ENCODE peak calls at places on chromosome 17, in four cellular contexts. T is stomach, L is GM04503, Y is BJ. R is an unnamed sample.

GRCh38 chr17:78535285-78536197 is 41.7 kb downstream of the DNAH17 start:
- DNase-seq in Y (no peak), T (no peak), L (no peak), R (no peak)

GRCh38 chr17:51238253-51238887 is 21.5 kb downstream of the MBTD1 start:
- DNase-seq in L (no peak), Y (no peak), T (no peak), R (no peak)

GRCh38 chr17:32487460-32488176 is 825 bp downstream of the CDK5R1 start:
- DNase-seq in T (no peak), Y (no peak), L (no peak), R (no peak)

GRCh38 chr17:76136276-76137025 is 4.6 kb downstream of the FOXJ1 start:
- DNase-seq in T (no peak), Y (no peak), L (no peak), R (no peak)

GRCh38 chr17:31528291-31528874 is 136.9 kb downstream of the RAB11FIP4 start:
- DNase-seq in Y (no peak), T (no peak), L (no peak), R (no peak)

GRCh38 chr17:51805765-51806164 is 352.7 kb downstream of the CA10 start:
- DNase-seq in L (no peak), Y (no peak), T (no peak), R (no peak)

GRCh38 chr17:70059076-70059475 is 15.9 kb upstream of the KCNJ16 start:
- DNase-seq in L (no peak), T (no peak), Y (no peak), R (no peak)

GRCh38 chr17:80187090-80187489 is 17.3 kb downstream of the CARD14 start:
- DNase-seq in T (no peak), L (no peak), Y (no peak), R (no peak)

GRCh38 chr17:62791235-62792121 is 16.6 kb downstream of the MARCHF10 start:
- DNase-seq in T (no peak), L (peak), Y (peak), R (no peak)

GRCh38 chr17:69179227-69179952 is 37.7 kb upstream of the ABCA6 start:
- DNase-seq in Y (no peak), T (peak), L (peak), R (no peak)

GRCh38 chr17:16961792-16962191 is 10.1 kb downstream of the TNFRSF13B start:
- DNase-seq in L (no peak), Y (no peak), T (no peak), R (no peak)

GRCh38 chr17:82399030-82399429 is 19.1 kb upstream of the HEXD start:
- DNase-seq in L (peak), Y (peak), T (no peak), R (no peak)

GRCh38 chr17:62807812-62808575 is at the start of gene MARCHF10:
- DNase-seq in T (peak), L (no peak), Y (no peak), R (no peak)

GRCh38 chr17:83116783-83117555 is 37.6 kb downstream of the METRNL start:
- DNase-seq in L (no peak), T (no peak), Y (no peak), R (no peak)

GRCh38 chr17:80970044-80970761 is 21.4 kb upstream of the CHMP6 start:
- DNase-seq in T (peak), Y (no peak), L (no peak), R (no peak)

GRCh38 chr17:77959216-77959925 is 868 bp downstream of the TNRC6C start:
- DNase-seq in T (peak), Y (no peak), L (no peak), R (peak)

GRCh38 chr17:21551081-21551881 is 141.0 kb upstream of the KCNJ18 start:
- DNase-seq in L (peak), T (peak), Y (peak), R (peak)

GRCh38 chr17:15348030-15348429 is 6.6 kb upstream of the TEKT3 start:
- DNase-seq in Y (peak), L (no peak), T (no peak), R (no peak)

GRCh38 chr17:29034510-29034909 is 8.4 kb upstream of the PIPOX start:
- DNase-seq in Y (no peak), L (no peak), T (no peak), R (no peak)

GRCh38 chr17:79008666-79009387 is 737 bp downstream of the CANT1 start:
- DNase-seq in L (no peak), Y (no peak), T (no peak), R (no peak)

GRCh38 chr17:73998246-73999220 is 204.9 kb upstream of the RPL38 start:
- DNase-seq in T (peak), Y (no peak), L (no peak), R (no peak)

R was measured in T-helper 22 cell.